ENCODE peak calls at places on chromosomes 16 and 17, in four cellular contexts. R, J, Q and M are unnamed samples.

GRCh38 chr17:77881545-77881944 is 77.0 kb upstream of the TNRC6C start:
- DNase-seq in R (peak), J (no peak), Q (no peak), M (peak)

GRCh38 chr16:54936086-54936978 is 5.7 kb downstream of the IRX5 start:
- DNase-seq in R (no peak), J (no peak), Q (peak), M (peak)

GRCh38 chr17:50890675-50891516 is 24.7 kb upstream of the TOB1 start:
- DNase-seq in R (no peak), J (no peak), Q (no peak), M (no peak)

GRCh38 chr17:4515501-4515900 is 16.8 kb downstream of the SPNS2 start:
- DNase-seq in R (no peak), J (peak), Q (no peak), M (no peak)

GRCh38 chr17:59361386-59361785 is 29.9 kb downstream of the YPEL2 start:
- DNase-seq in R (no peak), J (no peak), Q (no peak), M (no peak)

GRCh38 chr17:41907633-41908539 is 10.9 kb downstream of the ACLY start:
- DNase-seq in R (no peak), J (no peak), Q (no peak), M (no peak)

GRCh38 chr17:80892019-80892855 is 99.4 kb upstream of the CHMP6 start:
- DNase-seq in R (peak), J (peak), Q (peak), M (peak)

GRCh38 chr16:72785886-72786285 is 262.0 kb downstream of the ZFHX3 start:
- DNase-seq in R (no peak), J (no peak), Q (no peak), M (no peak)

GRCh38 chr17:27323538-27324212 is 29.8 kb downstream of the WSB1 start:
- DNase-seq in R (peak), J (no peak), Q (no peak), M (no peak)

GRCh38 chr16:3458278-3458851 is 14.9 kb downstream of the NAA60 start:
- DNase-seq in R (peak), J (peak), Q (peak), M (no peak)

DNA sequence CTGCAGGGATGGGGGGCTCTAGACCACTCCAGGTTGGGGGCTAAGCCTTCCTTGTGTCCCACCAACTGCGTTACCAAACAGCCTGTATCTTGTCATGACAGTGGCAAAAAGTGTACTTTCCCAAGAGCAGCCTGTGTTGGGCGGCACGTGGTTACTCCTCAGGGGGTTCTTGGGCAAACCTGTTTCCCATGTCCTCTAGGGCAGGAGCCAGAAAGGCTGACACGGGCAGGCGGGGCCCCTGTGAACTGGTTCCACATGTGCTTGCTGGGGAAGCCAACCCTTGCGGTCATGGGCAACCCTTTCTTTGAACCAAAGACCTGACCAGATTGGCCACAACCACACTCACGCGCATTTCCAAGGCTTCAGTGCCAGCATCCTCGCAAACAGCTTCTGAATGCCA is 228.5 kb downstream of the RBFOX3 start:
- DNase-seq in R (no peak), J (no peak), Q (no peak), M (no peak)
- TF ChIP-seq CTCF in R (no peak), J (no peak), Q (no peak), M (no peak)

GRCh38 chr16:88613293-88613692 is 25.1 kb upstream of the IL17C start:
- DNase-seq in R (no peak), J (no peak), Q (no peak), M (no peak)
- TF ChIP-seq CTCF in R (no peak), J (no peak), Q (no peak), M (no peak)

DNA sequence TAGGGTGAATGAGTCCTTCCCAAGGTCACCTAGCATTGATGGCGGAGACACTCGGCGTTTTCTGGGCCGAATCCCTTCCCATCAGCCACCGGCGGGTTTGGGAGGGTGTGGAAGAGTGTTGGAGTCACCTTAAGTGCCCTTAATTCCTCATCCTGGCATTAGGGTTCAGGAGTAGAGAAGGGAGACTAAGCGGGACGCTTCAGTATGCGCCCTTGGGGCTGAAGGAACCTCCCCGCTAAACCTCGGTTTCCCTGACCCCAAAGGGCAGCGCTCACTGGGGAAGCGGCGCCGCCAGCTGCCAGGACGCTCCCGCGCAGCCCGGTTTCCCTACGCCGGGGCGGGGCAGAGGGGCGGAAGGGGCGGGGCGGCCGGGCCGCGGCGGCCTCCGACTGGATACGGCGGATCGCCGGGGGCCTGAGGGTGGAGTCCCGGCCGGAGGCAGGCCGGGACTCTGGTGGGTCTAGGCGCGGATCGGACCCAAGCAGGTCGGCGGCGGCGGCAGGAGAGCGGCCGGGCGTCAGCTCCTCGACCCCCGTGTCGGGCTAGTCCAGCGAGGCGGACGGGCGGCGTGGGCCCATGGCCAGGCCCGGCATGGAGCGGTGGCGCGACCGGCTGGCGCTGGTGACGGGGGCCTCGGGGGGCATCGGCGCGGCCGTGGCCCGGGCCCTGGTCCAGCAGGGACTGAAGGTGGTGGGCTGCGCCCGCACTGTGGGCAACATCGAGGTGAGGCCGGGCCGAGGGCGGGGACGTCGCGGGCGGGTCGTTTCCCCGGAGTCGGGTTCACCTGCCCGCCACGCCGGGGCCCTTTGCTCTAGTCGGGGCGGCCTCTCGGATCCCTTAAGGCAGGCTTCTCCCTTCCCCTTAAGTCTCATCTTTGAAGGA is at the start of gene DHRS11:
- DNase-seq in R (peak), J (peak), Q (peak), M (peak)
- TF ChIP-seq CTCF in R (no peak), J (no peak), Q (no peak), M (no peak)

GRCh38 chr17:56676807-56677206 is 83.3 kb downstream of the NOG start:
- DNase-seq in R (no peak), J (no peak), Q (no peak), M (no peak)

GRCh38 chr17:56679767-56680422 is 86.4 kb downstream of the NOG start:
- DNase-seq in R (no peak), J (no peak), Q (no peak), M (no peak)

GRCh38 chr17:56679148-56679766 is 85.8 kb downstream of the NOG start:
- DNase-seq in R (no peak), J (no peak), Q (peak), M (peak)

GRCh38 chr17:56680676-56681075 is 87.2 kb downstream of the NOG start:
- DNase-seq in R (no peak), J (no peak), Q (no peak), M (no peak)

GRCh38 chr17:56678249-56679144 is 85.0 kb downstream of the NOG start:
- DNase-seq in R (no peak), J (no peak), Q (peak), M (peak)
- TF ChIP-seq CTCF in R (no peak), J (no peak), Q (no peak), M (no peak)

GRCh38 chr16:15599303-15600070 is 43.5 kb downstream of the MARF1 start:
- DNase-seq in R (no peak), J (no peak), Q (no peak), M (no peak)
- TF ChIP-seq CTCF in R (no peak), J (no peak), Q (no peak), M (no peak)

GRCh38 chr17:38605230-38605851 is 411 bp downstream of the SRCIN1 start:
- DNase-seq in R (no peak), J (no peak), Q (no peak), M (no peak)

GRCh38 chr17:38603786-38604478 is 1.8 kb downstream of the SRCIN1 start:
- DNase-seq in R (no peak), J (peak), Q (no peak), M (no peak)

GRCh38 chr17:38602862-38603785 is 2.6 kb downstream of the SRCIN1 start:
- DNase-seq in R (no peak), J (peak), Q (no peak), M (no peak)

GRCh38 chr17:38605852-38606645 is at the start of gene SRCIN1:
- DNase-seq in R (no peak), J (peak), Q (peak), M (peak)

GRCh38 chr17:38604479-38605229 is 1.1 kb downstream of the SRCIN1 start:
- DNase-seq in R (no peak), J (peak), Q (peak), M (peak)
- TF ChIP-seq CTCF in R (no peak), J (no peak), Q (no peak), M (peak)

GRCh38 chr17:57086069-57086930 is 1.3 kb downstream of the AKAP1 start:
- DNase-seq in R (peak), J (peak), Q (peak), M (peak)
- TF ChIP-seq CTCF in R (no peak), J (no peak), Q (no peak), M (no peak)

GRCh38 chr17:75998327-75998795 is 2.3 kb upstream of the CDK3 start:
- DNase-seq in R (no peak), J (no peak), Q (no peak), M (no peak)

GRCh38 chr17:76000016-76000754 is 470 bp upstream of the CDK3 start:
- DNase-seq in R (no peak), J (peak), Q (peak), M (peak)

GRCh38 chr17:76002100-76002499 is 1.4 kb downstream of the CDK3 start:
- DNase-seq in R (no peak), J (peak), Q (no peak), M (no peak)

GRCh38 chr17:76003915-76004314 is 3.3 kb downstream of the CDK3 start:
- DNase-seq in R (peak), J (no peak), Q (no peak), M (no peak)

GRCh38 chr17:76000755-76001521 is at the start of gene CDK3:
- DNase-seq in R (no peak), J (peak), Q (no peak), M (no peak)
- TF ChIP-seq CTCF in R (no peak), J (no peak), Q (no peak), M (peak)